ENCODE peak calls at places on chromosomes 12 and 14, in four cellular contexts. One of them, this sample, is unnamed.

GRCh38 chr14:89214221-89214965 is 202.6 kb downstream of the FOXN3 start:
- DNase-seq in H1: no peak
- DNase-seq in GM12878: no peak
- DNase-seq in HepG2: peak
- DNase-seq in this sample: peak

GRCh38 chr14:32230181-32230580 is 27.1 kb upstream of the RNU6-8 start:
- DNase-seq in H1: no peak
- DNase-seq in GM12878: no peak
- DNase-seq in HepG2: no peak
- DNase-seq in this sample: no peak

GRCh38 chr12:59486827-59487226 is 109.0 kb upstream of the SLC16A7 start:
- DNase-seq in H1: no peak
- DNase-seq in GM12878: no peak
- DNase-seq in HepG2: no peak
- DNase-seq in this sample: no peak

GRCh38 chr12:132263061-132263360 is 66.4 kb downstream of the GALNT9 start:
- DNase-seq in H1: no peak
- DNase-seq in GM12878: no peak
- DNase-seq in HepG2: no peak
- DNase-seq in this sample: no peak

GRCh38 chr12:112602150-112602549 is 183.4 kb downstream of the PTPN11 start:
- DNase-seq in H1: peak
- DNase-seq in GM12878: no peak
- DNase-seq in HepG2: no peak
- DNase-seq in this sample: no peak

GRCh38 chr12:118357327-118358007 is 15.2 kb downstream of the TAOK3 start:
- DNase-seq in H1: no peak
- DNase-seq in GM12878: peak
- DNase-seq in HepG2: no peak
- DNase-seq in this sample: peak

GRCh38 chr12:84594157-84594556 is 318.4 kb downstream of the SLC6A15 start:
- DNase-seq in H1: no peak
- DNase-seq in GM12878: no peak
- DNase-seq in HepG2: no peak
- DNase-seq in this sample: no peak

GRCh38 chr14:96363751-96364336 is 518 bp downstream of the GSKIP start:
- DNase-seq in H1: no peak
- DNase-seq in GM12878: no peak
- DNase-seq in HepG2: peak
- DNase-seq in this sample: peak

GRCh38 chr14:58107947-58108552 is 44.0 kb downstream of the ARMH4 start:
- DNase-seq in H1: no peak
- DNase-seq in GM12878: no peak
- DNase-seq in HepG2: peak
- DNase-seq in this sample: peak

GRCh38 chr12:41365653-41366131 is 177.6 kb downstream of the PDZRN4 start:
- DNase-seq in H1: no peak
- DNase-seq in GM12878: no peak
- DNase-seq in HepG2: no peak
- DNase-seq in this sample: no peak

GRCh38 chr14:20807304-20807956 is 4.8 kb upstream of the RNASE1 start:
- DNase-seq in H1: no peak
- DNase-seq in GM12878: no peak
- DNase-seq in HepG2: no peak
- DNase-seq in this sample: no peak

GRCh38 chr12:131672941-131673330 is 38.0 kb upstream of the SFSWAP start:
- DNase-seq in H1: no peak
- DNase-seq in GM12878: no peak
- DNase-seq in HepG2: no peak
- DNase-seq in this sample: no peak

GRCh38 chr14:96203635-96204034 is 1.0 kb upstream of the BDKRB2 start:
- DNase-seq in H1: no peak
- DNase-seq in GM12878: no peak
- DNase-seq in HepG2: no peak
- DNase-seq in this sample: no peak

GRCh38 chr12:50102186-50102585 is 1.6 kb upstream of the GPD1 start:
- DNase-seq in H1: no peak
- DNase-seq in GM12878: no peak
- DNase-seq in HepG2: no peak
- DNase-seq in this sample: no peak

GRCh38 chr14:28745176-28745575 is 21.4 kb upstream of the FOXG1 start:
- DNase-seq in H1: no peak
- DNase-seq in GM12878: no peak
- DNase-seq in HepG2: no peak
- DNase-seq in this sample: no peak

GRCh38 chr14:44530482-44530881 is 23.4 kb upstream of the FSCB start:
- DNase-seq in H1: no peak
- DNase-seq in GM12878: no peak
- DNase-seq in HepG2: no peak
- DNase-seq in this sample: no peak

GRCh38 chr14:40630471-40630870 is 976.2 kb upstream of the LRFN5 start:
- DNase-seq in H1: no peak
- DNase-seq in GM12878: no peak
- DNase-seq in HepG2: no peak
- DNase-seq in this sample: no peak

GRCh38 chr14:99660794-99661193 is 15.9 kb downstream of the HHIPL1 start:
- DNase-seq in H1: no peak
- DNase-seq in GM12878: no peak
- DNase-seq in HepG2: no peak
- DNase-seq in this sample: no peak

GRCh38 chr14:66508846-66509621 is 1.1 kb downstream of the GPHN start:
- DNase-seq in H1: peak
- DNase-seq in GM12878: peak
- DNase-seq in HepG2: no peak
- DNase-seq in this sample: peak

GRCh38 chr12:52454411-52455201 is 2.7 kb upstream of the KRT6B start:
- DNase-seq in H1: no peak
- DNase-seq in GM12878: no peak
- DNase-seq in HepG2: no peak
- DNase-seq in this sample: no peak

GRCh38 chr12:53695148-53696138 is 19.6 kb upstream of the ATP5MC2 start:
- DNase-seq in H1: peak
- DNase-seq in GM12878: no peak
- DNase-seq in HepG2: no peak
- DNase-seq in this sample: peak

GRCh38 chr12:93387780-93388179 is 10.1 kb downstream of the NUDT4 start:
- DNase-seq in H1: no peak
- DNase-seq in GM12878: no peak
- DNase-seq in HepG2: no peak
- DNase-seq in this sample: no peak

GRCh38 chr12:132429932-132430643 is 59.9 kb upstream of the FBRSL1 start:
- DNase-seq in H1: peak
- DNase-seq in GM12878: no peak
- DNase-seq in HepG2: no peak
- DNase-seq in this sample: no peak

GRCh38 chr12:107605293-107605692 is 80.3 kb upstream of the PWP1 start:
- DNase-seq in H1: no peak
- DNase-seq in GM12878: no peak
- DNase-seq in HepG2: no peak
- DNase-seq in this sample: no peak

GRCh38 chr14:90839889-90840266 is 23.6 kb upstream of the TTC7B start:
- DNase-seq in H1: peak
- DNase-seq in GM12878: no peak
- DNase-seq in HepG2: no peak
- DNase-seq in this sample: no peak

GRCh38 chr12:87509233-87509820 is 519.9 kb downstream of the C12orf50 start:
- DNase-seq in H1: no peak
- DNase-seq in GM12878: no peak
- DNase-seq in HepG2: no peak
- DNase-seq in this sample: peak

GRCh38 chr12:14258468-14258947 is 107.0 kb upstream of the ATF7IP start:
- DNase-seq in H1: no peak
- DNase-seq in GM12878: no peak
- DNase-seq in HepG2: no peak
- DNase-seq in this sample: no peak

GRCh38 chr12:30110505-30110904 is 326.8 kb upstream of the TMTC1 start:
- DNase-seq in H1: no peak
- DNase-seq in GM12878: no peak
- DNase-seq in HepG2: no peak
- DNase-seq in this sample: no peak

GRCh38 chr12:91098942-91099341 is 12.4 kb downstream of the LUM start:
- DNase-seq in H1: no peak
- DNase-seq in GM12878: no peak
- DNase-seq in HepG2: no peak
- DNase-seq in this sample: no peak

GRCh38 chr12:71000255-71000654 is 79.7 kb upstream of the PTPRR start:
- DNase-seq in H1: no peak
- DNase-seq in GM12878: no peak
- DNase-seq in HepG2: no peak
- DNase-seq in this sample: no peak
- TF ChIP-seq CTCF in H1: no peak
- TF ChIP-seq CTCF in GM12878: no peak
- TF ChIP-seq CTCF in HepG2: no peak
- TF ChIP-seq CTCF in this sample: no peak

GRCh38 chr12:51118706-51119105 is 35.3 kb upstream of the CSRNP2 start:
- DNase-seq in H1: no peak
- DNase-seq in GM12878: no peak
- DNase-seq in HepG2: no peak
- DNase-seq in this sample: no peak
- TF ChIP-seq TCF12 in H1: no peak
- TF ChIP-seq TCF12 in GM12878: no peak
- TF ChIP-seq TCF12 in HepG2: no peak
- TF ChIP-seq TCF12 in this sample: peak

GRCh38 chr12:67910360-67911292 is 78.6 kb upstream of the IFNG-AS1 start:
- DNase-seq in H1: no peak
- DNase-seq in GM12878: no peak
- DNase-seq in HepG2: no peak
- DNase-seq in this sample: no peak
- TF ChIP-seq CTCF in H1: no peak
- TF ChIP-seq CTCF in GM12878: no peak
- TF ChIP-seq CTCF in HepG2: no peak
- TF ChIP-seq CTCF in this sample: no peak

GRCh38 chr14:105899071-105899641 is 372.8 kb downstream of the TMEM121 start:
- DNase-seq in H1: no peak
- DNase-seq in GM12878: no peak
- DNase-seq in HepG2: no peak
- DNase-seq in this sample: peak
- TF ChIP-seq TCF12 in H1: no peak
- TF ChIP-seq TCF12 in GM12878: no peak
- TF ChIP-seq TCF12 in HepG2: no peak
- TF ChIP-seq TCF12 in this sample: no peak

DNA sequence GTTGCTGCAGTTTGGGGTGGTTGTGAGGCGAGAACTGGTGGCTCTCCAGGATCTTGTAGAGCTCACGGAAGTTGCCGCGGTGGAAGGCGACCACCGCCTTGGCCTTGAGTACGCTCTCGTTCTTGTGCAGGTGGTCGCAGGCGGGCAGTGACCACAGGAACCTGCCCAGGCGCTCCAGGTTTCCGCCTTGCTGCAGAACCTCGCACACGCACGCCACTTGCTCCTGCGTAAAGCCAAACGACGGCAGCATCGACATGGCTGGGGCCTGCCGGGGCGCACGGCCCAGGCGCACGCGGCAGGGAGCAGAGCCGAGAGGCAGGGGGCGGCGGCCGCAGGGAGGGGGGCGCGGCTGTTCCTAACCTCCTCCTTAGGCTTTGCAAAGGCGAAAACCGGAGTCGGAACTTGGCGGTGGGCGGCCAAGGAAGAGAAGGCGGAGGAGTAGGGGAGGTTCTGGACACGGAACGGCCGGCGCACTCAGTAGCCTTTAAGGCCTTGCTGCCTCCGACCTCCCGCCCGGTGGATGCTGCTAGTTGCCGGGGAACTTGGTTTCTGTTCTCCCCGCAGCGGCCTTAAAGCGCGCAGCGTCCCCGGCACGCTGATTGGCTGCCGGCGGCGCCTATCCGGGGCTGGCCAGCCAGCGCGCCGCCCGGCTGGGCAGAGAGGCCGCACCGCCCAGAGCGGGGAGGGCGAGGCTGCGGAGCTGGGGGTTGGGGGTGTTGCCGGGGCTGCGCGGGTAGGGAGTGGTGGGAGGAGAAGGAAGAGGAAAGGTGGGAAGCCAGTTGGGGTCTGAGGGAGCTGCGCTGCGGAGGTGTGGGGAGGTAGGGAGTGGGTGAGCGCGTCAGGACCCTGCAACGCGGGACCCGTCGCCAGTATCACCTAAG is at the start of gene SIX1:
- DNase-seq in H1: peak
- DNase-seq in GM12878: no peak
- DNase-seq in HepG2: peak
- DNase-seq in this sample: peak
- TF ChIP-seq CTCF in H1: no peak
- TF ChIP-seq CTCF in GM12878: no peak
- TF ChIP-seq CTCF in HepG2: no peak
- TF ChIP-seq CTCF in this sample: peak

DNA sequence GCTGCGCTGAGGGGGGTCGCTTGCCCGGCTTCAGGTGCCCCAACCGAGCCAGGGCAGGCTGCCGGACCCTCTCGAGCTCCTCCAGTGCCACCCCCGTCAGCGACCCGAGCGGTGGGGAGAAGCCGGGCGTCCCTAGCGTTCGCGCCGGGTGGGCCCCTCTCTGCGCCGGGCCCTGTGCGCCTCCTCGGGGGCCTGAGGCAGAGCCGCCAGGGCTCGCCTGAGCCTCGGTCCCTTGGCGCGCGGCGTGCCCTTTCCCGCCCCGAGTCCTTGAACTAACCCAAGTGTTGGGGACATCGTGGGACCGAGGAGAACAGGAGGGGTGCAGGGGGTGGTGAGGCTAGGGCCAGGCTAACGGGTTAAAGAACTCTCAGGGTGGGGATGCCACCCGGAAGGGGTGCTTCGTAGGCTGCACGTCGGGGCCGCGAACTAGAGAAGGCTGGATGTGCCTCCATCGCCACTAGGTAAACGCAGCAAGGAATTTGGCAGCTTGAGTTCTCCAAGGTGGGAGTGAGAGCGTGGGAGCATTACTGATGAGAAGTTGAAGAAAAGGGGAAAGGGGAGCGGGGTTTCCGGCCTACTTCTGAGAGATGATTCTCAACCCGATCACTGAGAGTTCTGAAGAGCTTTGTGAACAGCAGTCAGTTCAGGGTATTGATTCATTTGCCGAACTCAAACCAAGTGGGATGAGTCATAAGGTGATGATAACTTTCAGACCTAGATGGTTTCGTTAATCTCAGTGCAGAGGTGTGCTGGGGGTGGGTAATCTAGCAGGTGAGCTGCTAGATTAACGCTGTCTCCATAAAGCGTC is 618 bp downstream of the RNF34 start:
- DNase-seq in H1: no peak
- DNase-seq in GM12878: peak
- DNase-seq in HepG2: peak
- DNase-seq in this sample: peak
- TF ChIP-seq TCF12 in H1: no peak
- TF ChIP-seq TCF12 in GM12878: no peak
- TF ChIP-seq TCF12 in HepG2: no peak
- TF ChIP-seq TCF12 in this sample: no peak